ENCODE peak calls at places on chromosomes 5 and 9, in six cellular contexts. C is HepG2, P is HCT116, L is GM23338, K is fibroblast of lung, I is H9. B is an unnamed sample.

GRCh38 chr5:112434650-112435049 is 15.6 kb upstream of the EPB41L4A start:
- DNase-seq in L (no peak), K (no peak), I (no peak), P (no peak), C (no peak), B (no peak)

GRCh38 chr5:7678057-7678456 is 172.9 kb downstream of the CFAP90 start:
- DNase-seq in I (no peak), K (no peak), C (no peak), L (no peak), P (no peak), B (no peak)

GRCh38 chr5:177428574-177429217 is 2.2 kb downstream of the GRK6 start:
- DNase-seq in L (no peak), C (no peak), I (no peak), P (no peak), K (no peak), B (no peak)

GRCh38 chr5:135214897-135215616 is 181.0 kb upstream of the PITX1 start:
- DNase-seq in L (no peak), C (no peak), K (peak), P (no peak), I (peak), B (no peak)

GRCh38 chr9:130039504-130040147 is 3.4 kb downstream of the FNBP1 start:
- DNase-seq in L (peak), K (no peak), P (no peak), I (no peak), C (no peak), B (no peak)

GRCh38 chr9:129150122-129150521 is 27.9 kb downstream of the IER5L start:
- DNase-seq in L (no peak), C (no peak), P (no peak), K (no peak), I (no peak), B (no peak)

GRCh38 chr5:5593391-5593790 is 170.9 kb downstream of the ICE1 start:
- DNase-seq in C (no peak), K (no peak), P (no peak), I (no peak), L (no peak), B (no peak)

GRCh38 chr9:72443855-72444254 is 77.6 kb upstream of the TMC1 start:
- DNase-seq in I (no peak), K (no peak), C (no peak), P (no peak), L (no peak), B (no peak)

GRCh38 chr5:170147051-170147785 is 41.5 kb downstream of the FOXI1 start:
- DNase-seq in I (no peak), P (no peak), K (no peak), C (no peak), L (no peak), B (no peak)

GRCh38 chr9:2023532-2023931 is 8.4 kb downstream of the SMARCA2 start:
- DNase-seq in L (no peak), K (no peak), C (no peak), P (no peak), I (no peak), B (no peak)

GRCh38 chr9:69085523-69086283 is 50.2 kb downstream of the FXN start:
- DNase-seq in C (peak), L (peak), P (no peak), I (no peak), K (peak), B (peak)

GRCh38 chr9:92170848-92171247 is 55.6 kb upstream of the SPTLC1 start:
- DNase-seq in L (no peak), I (no peak), C (no peak), P (no peak), K (no peak), B (no peak)

GRCh38 chr5:105817906-105818305 is 1852.8 kb downstream of the EFNA5 start:
- DNase-seq in I (no peak), L (no peak), K (no peak), P (no peak), C (no peak), B (no peak)
- H2AFZ ChIP-seq in I (no peak), L (peak), K (no peak), P (peak), C (no peak), B (no peak)

DNA sequence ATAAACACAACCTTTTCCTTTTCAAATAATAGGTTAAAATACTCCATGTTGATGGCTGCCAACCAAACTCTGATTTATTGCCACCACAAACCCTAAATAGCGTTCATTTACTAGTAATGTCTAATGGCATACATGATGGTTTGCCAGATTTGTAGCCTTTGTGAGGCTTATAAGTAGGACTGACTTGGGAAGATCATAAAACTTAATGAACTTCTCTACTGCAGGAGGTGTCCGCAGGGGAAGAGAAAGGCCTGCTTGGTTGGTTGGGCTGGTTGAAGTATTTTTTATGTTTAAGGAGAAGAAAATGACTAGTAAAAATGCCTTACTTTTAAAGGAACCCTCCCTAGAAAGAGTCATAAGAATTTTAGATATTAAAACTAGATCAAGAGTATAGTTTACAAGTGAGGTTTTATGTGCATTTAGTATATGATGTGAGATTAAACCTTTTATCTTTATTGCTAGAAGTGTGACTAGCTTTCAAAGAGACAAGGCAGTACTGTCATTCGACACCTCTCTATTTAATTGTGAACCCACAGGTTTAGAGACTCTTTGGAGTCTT is 5.0 kb downstream of the PBX3 start:
- DNase-seq in C (no peak), L (peak), K (no peak), I (no peak), P (no peak), B (no peak)
- H3K4me2 ChIP-seq in C (no peak), L (peak), K (peak), I (no peak), P (no peak), B (peak)

GRCh38 chr5:152487130-152487529 is 82.1 kb upstream of the NMUR2 start:
- DNase-seq in P (no peak), C (no peak), I (no peak), K (no peak), L (no peak), B (no peak)
- H2AFZ ChIP-seq in P (no peak), C (no peak), I (no peak), K (no peak), L (peak), B (no peak)

DNA sequence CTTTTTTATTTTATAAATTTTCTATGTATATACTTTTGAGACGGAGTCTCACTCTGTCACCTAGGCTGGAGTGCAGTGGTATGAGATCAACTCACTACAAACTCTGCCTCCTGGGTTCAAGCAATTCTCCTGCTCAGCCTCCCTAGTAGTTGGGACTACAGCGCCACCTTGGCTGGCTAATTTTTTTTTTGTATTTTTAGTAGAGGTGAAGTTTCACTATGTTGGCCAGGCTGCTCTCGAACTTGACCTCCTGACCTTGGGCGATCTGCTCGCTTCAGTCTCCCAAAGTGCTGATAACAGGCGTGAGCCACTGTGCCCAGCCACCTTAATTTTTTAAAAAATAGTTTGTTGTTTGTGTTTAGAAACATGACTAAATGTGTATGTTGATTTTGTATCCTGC is 76.6 kb downstream of the FBXO4 start:
- DNase-seq in L (peak), K (no peak), P (no peak), C (peak), I (peak), B (no peak)
- H3K4me2 ChIP-seq in L (no peak), K (no peak), P (no peak), C (no peak), I (no peak), B (no peak)

GRCh38 chr5:150214289-150214688 is 24.4 kb downstream of the SLC6A7 start:
- DNase-seq in L (peak), P (no peak), K (no peak), C (no peak), I (peak), B (no peak)
- H2AFZ ChIP-seq in L (no peak), P (no peak), K (no peak), C (no peak), I (no peak), B (no peak)

GRCh38 chr5:10635257-10635860 is 71.5 kb downstream of the ANKRD33B start:
- DNase-seq in P (peak), I (no peak), L (no peak), C (no peak), K (peak), B (no peak)

GRCh38 chr5:10634562-10634961 is 70.7 kb downstream of the ANKRD33B start:
- DNase-seq in L (no peak), C (no peak), P (no peak), I (no peak), K (no peak), B (no peak)

GRCh38 chr5:10632110-10632903 is 68.4 kb downstream of the ANKRD33B start:
- DNase-seq in C (no peak), I (no peak), K (peak), L (no peak), P (peak), B (no peak)

GRCh38 chr5:10633271-10634049 is 69.6 kb downstream of the ANKRD33B start:
- DNase-seq in K (no peak), P (no peak), C (no peak), L (no peak), I (no peak), B (no peak)

DNA sequence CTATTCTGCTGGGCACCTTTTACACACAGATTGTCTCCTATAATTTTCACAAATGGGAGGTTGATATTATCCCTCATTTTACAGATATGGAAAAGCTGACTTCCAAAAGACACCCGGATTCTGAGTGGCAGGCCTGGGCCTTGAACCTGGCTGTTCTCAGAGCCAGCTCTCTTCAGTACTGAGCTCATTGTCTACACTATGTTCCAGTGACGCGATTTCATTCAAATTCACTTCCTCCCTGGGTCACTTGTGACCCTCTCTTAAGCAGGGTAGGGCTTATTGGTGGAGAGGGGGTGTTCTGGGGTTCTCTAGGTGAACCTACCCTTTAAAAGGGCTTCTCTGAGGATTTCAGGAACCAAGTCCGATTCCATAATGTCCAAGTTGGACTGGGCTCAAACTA is 70.2 kb downstream of the ANKRD33B start:
- DNase-seq in L (no peak), C (no peak), K (no peak), I (no peak), P (no peak), B (no peak)
- H3K4me2 ChIP-seq in L (no peak), C (no peak), K (no peak), I (no peak), P (no peak), B (no peak)

GRCh38 chr5:99675974-99676373 is 747.2 kb upstream of the CHD1 start:
- DNase-seq in P (no peak), I (peak), C (no peak), K (no peak), L (peak), B (no peak)
- H2AFZ ChIP-seq in P (no peak), I (no peak), C (no peak), K (no peak), L (no peak), B (no peak)

DNA sequence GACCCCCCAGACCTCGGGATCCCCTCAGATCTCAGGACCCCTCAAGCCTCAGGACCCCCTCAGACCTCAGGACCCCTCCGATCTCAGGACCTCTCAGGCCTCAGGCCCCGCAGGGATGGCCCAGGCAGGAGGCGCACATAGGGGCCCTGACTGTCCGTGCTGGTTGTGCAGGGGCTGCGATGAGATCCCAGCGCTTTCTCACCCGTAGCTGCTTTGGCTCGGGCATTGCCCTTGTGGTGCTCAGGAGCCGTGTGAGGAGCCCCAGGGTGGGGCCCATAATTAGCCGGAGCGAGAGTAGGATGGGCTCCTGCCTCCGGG is 680 bp upstream of the LPCAT1 start:
- DNase-seq in I (peak), L (peak), C (no peak), K (no peak), P (no peak), B (no peak)
- H3K4me2 ChIP-seq in I (peak), L (peak), C (peak), K (peak), P (peak), B (peak)

B was measured in hepatocyte.